ENCODE peak calls at places on chromosomes 6 and 20, in ten cellular contexts. F is stimulated activated naive B cell treated with anti-CD40 and anti-IgM and Interleukin-4, amounts not matched to agents 10 μg/mL and 1 μg/mL and 100 μg/mL, for 72 hours; E is progenitor cell of endocrine pancreas; R is activated gamma-delta T cell treated with Interleukin-2 at 50 U/mL for 16 hours; H is stomach; I is LoVo; Z is HS-27A; T is lower leg skin; G is NCI-H345; V is C1 segment of cervical spinal cord. S is an unnamed sample.

GRCh38 chr6:77425216-77425615 is 38.1 kb downstream of the HTR1B start:
- DNase-seq in F (no peak), E (no peak), R (no peak), H (no peak), I (no peak), Z (no peak), T (no peak), G (no peak), V (no peak), S (no peak)

GRCh38 chr6:134911532-134911931 is 38.4 kb downstream of the ALDH8A1 start:
- DNase-seq in F (no peak), E (no peak), R (no peak), H (no peak), I (no peak), Z (peak), T (peak), G (no peak), V (no peak), S (peak)

GRCh38 chr20:63536241-63536977 is 767 bp downstream of the PTK6 start:
- DNase-seq in F (no peak), E (no peak), R (no peak), H (peak), I (no peak), Z (no peak), T (no peak), G (peak), V (no peak), S (no peak)

GRCh38 chr6:44043036-44043478 is 84.2 kb downstream of the MRPL14 start:
- DNase-seq in F (no peak), E (no peak), R (no peak), H (no peak), I (peak), Z (no peak), T (no peak), G (no peak), V (no peak), S (peak)

GRCh38 chr20:4883546-4883945 is 117.8 kb downstream of the SLC23A2 start:
- DNase-seq in F (no peak), E (no peak), R (no peak), H (no peak), I (no peak), Z (no peak), T (no peak), G (no peak), V (no peak), S (no peak)

GRCh38 chr6:4313044-4313686 is 177.8 kb upstream of the ECI2 start:
- DNase-seq in F (no peak), E (no peak), R (no peak), H (no peak), I (peak), Z (peak), T (peak), G (no peak), V (no peak), S (peak)

GRCh38 chr20:48614593-48615274 is 213.1 kb downstream of the PREX1 start:
- DNase-seq in F (no peak), E (no peak), R (no peak), H (no peak), I (peak), Z (no peak), T (no peak), G (no peak), V (no peak), S (peak)

GRCh38 chr20:35306931-35307517 is 14.8 kb upstream of the FAM83C start:
- DNase-seq in F (no peak), E (peak), R (peak), H (peak), I (peak), Z (no peak), T (no peak), G (peak), V (no peak), S (peak)

GRCh38 chr6:155706341-155706740 is 250.7 kb upstream of the NOX3 start:
- DNase-seq in F (no peak), E (no peak), R (no peak), H (no peak), I (no peak), Z (no peak), T (no peak), G (no peak), V (no peak), S (no peak)

GRCh38 chr6:52362443-52363221 is 681 bp downstream of the PAQR8 start:
- DNase-seq in F (peak), E (peak), R (peak), H (peak), I (peak), Z (no peak), T (peak), G (peak), V (no peak), S (no peak)

GRCh38 chr20:49323622-49324238 is 45.9 kb upstream of the ZNFX1 start:
- DNase-seq in F (no peak), E (no peak), R (peak), H (no peak), I (no peak), Z (no peak), T (no peak), G (peak), V (no peak), S (peak)

GRCh38 chr6:51910846-51911245 is 176.6 kb downstream of the PKHD1 start:
- DNase-seq in F (no peak), E (no peak), R (no peak), H (no peak), I (no peak), Z (no peak), T (no peak), G (no peak), V (no peak), S (no peak)

GRCh38 chr6:167995731-167996151 is 1.7 kb upstream of the KIF25 start:
- DNase-seq in F (no peak), E (no peak), R (no peak), H (no peak), I (no peak), Z (no peak), T (peak), G (no peak), V (no peak), S (no peak)

GRCh38 chr6:41723178-41723935 is 12.1 kb downstream of the TFEB start:
- DNase-seq in F (peak), E (no peak), R (no peak), H (peak), I (no peak), Z (peak), T (peak), G (no peak), V (no peak), S (peak)

GRCh38 chr6:106556368-106556960 is 72.8 kb downstream of the RTN4IP1 start:
- DNase-seq in F (no peak), E (no peak), R (no peak), H (no peak), I (peak), Z (no peak), T (no peak), G (peak), V (no peak), S (peak)

GRCh38 chr20:32108814-32109391 is 611 bp upstream of the TM9SF4 start:
- DNase-seq in F (no peak), E (no peak), R (no peak), H (no peak), I (no peak), Z (peak), T (no peak), G (no peak), V (no peak), S (no peak)

GRCh38 chr20:58697867-58698703 is 5.5 kb downstream of the NPEPL1 start:
- DNase-seq in F (no peak), E (no peak), R (no peak), H (no peak), I (no peak), Z (no peak), T (peak), G (no peak), V (no peak), S (no peak)

GRCh38 chr6:25788305-25788922 is 33.9 kb downstream of the SLC17A4 start:
- DNase-seq in F (no peak), E (no peak), R (peak), H (peak), I (peak), Z (peak), T (no peak), G (no peak), V (no peak), S (peak)

GRCh38 chr20:1187605-1188171 is 2.9 kb upstream of the TMEM74B start:
- DNase-seq in F (no peak), E (no peak), R (no peak), H (no peak), I (no peak), Z (no peak), T (no peak), G (no peak), V (no peak), S (no peak)

GRCh38 chr6:17035257-17035757 is 66.5 kb upstream of the STMND1 start:
- DNase-seq in F (no peak), E (no peak), R (no peak), H (no peak), I (no peak), Z (no peak), T (no peak), G (no peak), V (no peak), S (no peak)

GRCh38 chr6:41687501-41688175 is 47.8 kb downstream of the TFEB start:
- DNase-seq in F (no peak), E (no peak), R (no peak), H (peak), I (no peak), Z (no peak), T (no peak), G (no peak), V (no peak), S (no peak)

GRCh38 chr20:49712918-49713778 is 530 bp downstream of the B4GALT5 start:
- DNase-seq in F (no peak), E (peak), R (peak), H (peak), I (no peak), Z (no peak), T (peak), G (peak), V (no peak), S (peak)

GRCh38 chr6:101312652-101313051 is 80.9 kb upstream of the GRIK2 start:
- DNase-seq in F (no peak), E (no peak), R (no peak), H (no peak), I (no peak), Z (no peak), T (no peak), G (no peak), V (no peak), S (no peak)

GRCh38 chr6:108359901-108360882 is 65.3 kb downstream of the AFG1L start:
- DNase-seq in F (no peak), E (no peak), R (no peak), H (no peak), I (no peak), Z (no peak), T (no peak), G (no peak), V (no peak), S (peak)

GRCh38 chr6:168281826-168282225 is 37.8 kb downstream of the DACT2 start:
- DNase-seq in F (no peak), E (no peak), R (no peak), H (no peak), I (no peak), Z (no peak), T (peak), G (no peak), V (no peak), S (no peak)

GRCh38 chr6:72911463-72912153 is 289.7 kb downstream of the KCNQ5 start:
- DNase-seq in F (no peak), E (no peak), R (no peak), H (no peak), I (no peak), Z (no peak), T (no peak), G (no peak), V (no peak), S (peak)

GRCh38 chr6:164396071-164397047 is 913.0 kb downstream of the C6orf118 start:
- DNase-seq in F (no peak), E (no peak), R (no peak), H (no peak), I (no peak), Z (no peak), T (peak), G (no peak), V (no peak), S (no peak)

GRCh38 chr6:83708546-83708969 is 343 bp downstream of the SNAP91 start:
- DNase-seq in F (no peak), E (peak), R (no peak), H (no peak), I (no peak), Z (no peak), T (no peak), G (peak), V (no peak), S (no peak)

GRCh38 chr6:124984668-124985338 is 22.6 kb downstream of the RNF217 start:
- DNase-seq in F (no peak), E (no peak), R (no peak), H (no peak), I (no peak), Z (no peak), T (no peak), G (no peak), V (no peak), S (no peak)

GRCh38 chr20:57259179-57260021 is 7.0 kb downstream of the BMP7 start:
- DNase-seq in F (no peak), E (no peak), R (no peak), H (no peak), I (no peak), Z (no peak), T (no peak), G (peak), V (no peak), S (no peak)

GRCh38 chr6:76351275-76351674 is 278.8 kb upstream of the IMPG1 start:
- DNase-seq in F (no peak), E (no peak), R (no peak), H (no peak), I (peak), Z (no peak), T (no peak), G (peak), V (no peak), S (no peak)

GRCh38 chr6:56852611-56853010 is 102.3 kb upstream of the BEND6 start:
- DNase-seq in F (no peak), E (no peak), R (no peak), H (no peak), I (no peak), Z (no peak), T (no peak), G (no peak), V (no peak), S (no peak)

GRCh38 chr20:18857640-18858039 is 44.1 kb downstream of the SCP2D1 start:
- DNase-seq in F (no peak), E (no peak), R (no peak), H (no peak), I (no peak), Z (no peak), T (no peak), G (no peak), V (no peak), S (no peak)

S was measured in NCI-H226.